ENCODE peak calls at places on chromosomes 11 and 22, in five cellular contexts. D is kidney epithelial cell, F is activated T-cell treated with anti-CD3 and anti-CD28 coated beads for 1 hour, A is aorta, L is cardiac fibroblast. U is an unnamed sample.

GRCh38 chr11:12744831-12745502 is 70.7 kb downstream of the TEAD1 start:
- DNase-seq in D (no peak), F (no peak), A (no peak), L (no peak), U (no peak)

GRCh38 chr11:88174627-88175003 is 628 bp downstream of the RAB38 start:
- DNase-seq in D (no peak), F (no peak), A (peak; percentile 92), L (peak; percentile 93), U (no peak)

GRCh38 chr22:26887456-26887855 is 230.1 kb downstream of the MIAT start:
- DNase-seq in D (peak; percentile 78), F (no peak), A (no peak), L (peak; percentile 78), U (no peak)

GRCh38 chr11:75490221-75491181 is 35.2 kb downstream of the GDPD5 start:
- DNase-seq in D (no peak), F (no peak), A (no peak), L (no peak), U (no peak)

GRCh38 chr11:5004429-5005274 is 10.0 kb downstream of the OR51L1 start:
- DNase-seq in D (peak; percentile 10), F (no peak), A (no peak), L (peak; percentile 78), U (no peak)

GRCh38 chr22:47194476-47195155 is 432.2 kb downstream of the TBC1D22A start:
- DNase-seq in D (no peak), F (no peak), A (peak; percentile 26), L (no peak), U (no peak)

GRCh38 chr11:63671322-63672155 is at the start of gene ATL3:
- DNase-seq in D (peak; percentile 80), F (peak; percentile 95), A (peak; percentile 100), L (peak; percentile 97), U (peak; percentile 91)

GRCh38 chr11:69729252-69729651 is 25.4 kb upstream of the FGF19 start:
- DNase-seq in D (no peak), F (no peak), A (no peak), L (no peak), U (no peak)